ENCODE peak calls at places on chromosomes 1 and 21, in nine cellular contexts. M is Peyer's patch, U is A549, E is fibroblast of lung, P is WERI-Rb-1, H is GM23338, F is endothelial cell of umbilical vein, X is cardiac fibroblast, S is astrocyte of the spinal cord. Y is an unnamed sample.

GRCh38 chr21:42106425-42106824 is 35.3 kb downstream of the UMODL1 start:
- DNase-seq in U (no peak), P (no peak), X (no peak), F (no peak), H (no peak), S (no peak), M (no peak), E (no peak), Y (no peak)

GRCh38 chr1:213985181-213986019 is 2.4 kb upstream of the PROX1 start:
- DNase-seq in H (peak; percentile 65), M (no peak), X (no peak), F (no peak), S (no peak), P (peak; percentile 32), E (no peak), U (no peak), Y (no peak)

GRCh38 chr1:199041173-199041914 is 402.5 kb downstream of the PTPRC start:
- DNase-seq in U (no peak), P (no peak), M (no peak), E (peak; percentile 66), F (no peak), H (no peak), X (peak; percentile 24), S (peak; percentile 34), Y (peak; percentile 82)

GRCh38 chr1:212261361-212261929 is 23.8 kb upstream of the PPP2R5A start:
- DNase-seq in X (no peak), F (no peak), E (no peak), S (no peak), M (no peak), P (no peak), U (no peak), H (peak; percentile 28), Y (no peak)

GRCh38 chr1:200034821-200035396 is 7.4 kb downstream of the NR5A2 start:
- DNase-seq in H (peak; percentile 73), U (no peak), M (peak; percentile 64), S (no peak), P (no peak), X (peak; percentile 26), E (peak; percentile 28), F (peak; percentile 38), Y (no peak)

GRCh38 chr1:1183833-1184775 is 10.4 kb downstream of the TTLL10 start:
- DNase-seq in E (no peak), U (no peak), H (peak; percentile 0), X (no peak), M (no peak), S (no peak), F (no peak), P (no peak), Y (no peak)

GRCh38 chr1:85372683-85373446 is 92.1 kb downstream of the DDAH1 start:
- DNase-seq in P (no peak), E (peak; percentile 53), U (no peak), X (peak; percentile 54), M (no peak), F (peak; percentile 51), S (peak; percentile 42), H (no peak), Y (no peak)

GRCh38 chr1:182811975-182812727 is 22.6 kb downstream of the NPL start:
- DNase-seq in E (no peak), U (no peak), P (no peak), S (no peak), F (no peak), M (no peak), X (no peak), H (peak; percentile 24), Y (no peak)

GRCh38 chr21:40850071-40850470 is 3.1 kb upstream of the DSCAM start:
- DNase-seq in M (no peak), H (no peak), F (no peak), P (no peak), U (no peak), E (no peak), X (no peak), S (no peak), Y (no peak)

GRCh38 chr1:212967767-212968166 is 17.4 kb downstream of the VASH2 start:
- DNase-seq in F (no peak), U (peak; percentile 75), H (peak; percentile 91), E (peak; percentile 60), S (peak; percentile 33), M (no peak), P (peak; percentile 69), X (peak; percentile 29), Y (no peak)

GRCh38 chr1:7208647-7209180 is 423.5 kb downstream of the CAMTA1 start:
- DNase-seq in F (no peak), S (no peak), H (no peak), X (no peak), E (no peak), P (no peak), U (no peak), M (no peak), Y (no peak)

GRCh38 chr1:7207875-7208646 is 422.8 kb downstream of the CAMTA1 start:
- DNase-seq in P (peak; percentile 86), S (peak; percentile 64), M (no peak), U (peak; percentile 13), X (peak; percentile 60), F (peak; percentile 59), E (peak; percentile 69), H (peak; percentile 90), Y (peak; percentile 15)

DNA sequence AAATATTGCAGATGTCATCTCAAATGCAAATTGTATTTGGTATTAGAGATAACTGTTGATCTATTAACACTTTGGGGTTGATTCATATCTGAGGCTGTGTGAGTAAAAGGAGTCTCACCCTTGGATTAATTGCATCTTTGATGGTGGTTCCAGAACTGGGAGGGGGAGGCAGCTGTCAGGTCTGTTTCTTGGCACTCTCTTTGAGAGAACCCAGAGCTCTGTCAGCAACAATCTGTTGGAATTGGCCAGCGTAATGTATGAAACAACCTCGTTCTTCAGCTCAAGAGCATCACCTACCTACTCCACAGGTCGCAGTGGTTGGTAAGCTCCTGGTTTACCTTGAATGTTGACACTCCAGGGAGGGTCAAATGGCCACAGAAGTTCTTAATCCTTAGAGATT is 424.1 kb downstream of the CAMTA1 start:
- DNase-seq in P (no peak), X (no peak), F (no peak), H (no peak), U (no peak), M (no peak), S (no peak), E (no peak), Y (no peak)
- H3K4me3 ChIP-seq in P (no peak overlapping the region), X (no peak overlapping the region), F (no peak overlapping the region), H (no peak overlapping the region), U (no peak overlapping the region), M (no peak overlapping the region), S (no peak overlapping the region), E (no peak overlapping the region), Y (no peak overlapping the region)

DNA sequence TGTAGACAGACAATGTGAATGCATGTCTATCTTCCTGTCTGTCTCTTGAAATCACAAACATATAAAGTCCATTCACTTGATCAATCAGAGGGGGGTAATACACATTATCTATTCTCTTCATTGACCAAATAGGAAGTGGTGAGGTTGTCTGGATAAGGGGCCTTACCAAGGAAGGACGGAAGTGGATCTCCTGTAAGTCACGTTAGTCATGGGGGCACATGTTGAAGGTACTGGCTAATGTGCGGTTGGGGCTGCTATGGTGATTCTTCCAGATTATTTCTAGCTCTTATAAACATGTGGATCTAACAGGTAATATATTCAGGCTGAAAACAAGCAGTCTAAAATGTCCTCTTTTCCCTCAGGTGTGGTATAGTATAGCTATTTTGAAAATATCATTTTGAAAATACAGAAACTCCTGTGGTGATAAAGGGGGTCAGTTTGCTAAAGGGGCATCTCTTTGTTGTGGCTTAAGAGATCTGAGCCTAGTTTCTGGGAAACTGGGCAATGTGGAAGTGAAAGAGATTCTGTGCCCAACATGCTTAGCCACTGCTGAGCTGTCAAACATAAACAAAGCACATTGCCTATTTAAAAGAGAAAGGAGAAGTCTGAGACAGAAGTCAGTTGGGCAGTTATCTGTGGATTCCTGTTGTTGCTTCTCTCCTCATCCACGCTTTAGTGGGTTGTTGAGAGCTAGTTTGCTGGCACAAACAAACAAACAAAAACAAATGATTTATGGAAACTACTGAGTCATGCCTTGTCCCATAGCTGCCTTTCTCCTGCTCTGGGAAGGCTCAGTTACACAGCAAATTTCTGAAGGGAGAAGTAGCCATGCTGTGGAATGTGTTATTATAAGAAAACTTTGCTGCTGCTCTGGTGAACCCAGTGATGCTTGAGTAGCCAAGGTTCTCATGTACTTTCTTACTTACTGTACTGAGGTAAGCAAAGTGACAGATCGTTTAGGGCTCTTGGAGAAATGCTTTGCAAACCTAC is 166.9 kb downstream of the HLX start:
- DNase-seq in E (peak; percentile 39), X (peak; percentile 32), F (peak; percentile 21), U (no peak), M (no peak), H (no peak), P (no peak), S (peak; percentile 43), Y (peak; percentile 68)
- H3K4me3 ChIP-seq in E (no peak overlapping the region), X (no peak overlapping the region), F (no peak overlapping the region), U (no peak overlapping the region), M (no peak overlapping the region), H (no peak overlapping the region), P (no peak overlapping the region), S (no peak overlapping the region), Y (no peak overlapping the region)

DNA sequence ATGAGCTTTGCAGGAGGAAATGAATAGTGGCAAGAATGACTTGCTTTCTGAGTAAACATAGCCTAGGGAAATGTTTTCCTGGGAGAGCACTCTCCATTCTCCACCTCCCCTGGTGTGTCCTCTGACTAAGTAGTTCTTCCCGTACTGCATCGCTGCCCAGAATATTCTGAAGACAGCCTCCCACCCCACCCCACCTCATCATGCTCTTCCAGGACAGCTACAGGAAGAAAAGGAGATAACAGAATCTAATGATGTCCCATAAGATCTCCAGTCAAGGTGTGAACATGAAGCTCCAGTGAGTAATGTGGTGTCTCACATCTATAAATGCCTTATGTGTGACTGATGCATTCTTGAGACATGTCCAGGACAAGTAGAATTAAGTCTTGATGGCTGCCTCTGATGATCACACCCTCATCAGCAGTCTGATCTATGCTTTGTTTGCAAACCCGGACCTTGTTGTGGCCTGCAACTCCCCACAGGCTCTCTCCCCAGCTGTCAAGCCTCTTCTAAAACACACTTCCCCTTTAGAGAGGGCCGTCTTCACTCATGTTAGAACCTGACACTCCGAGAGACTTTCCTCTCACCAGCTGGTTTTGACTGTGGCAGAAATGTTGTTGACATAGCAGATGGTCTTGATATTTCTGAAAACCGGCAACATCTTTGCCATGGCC is 183.0 kb downstream of the CYYR1 start:
- DNase-seq in P (no peak), U (peak; percentile 10), S (peak; percentile 56), X (peak; percentile 26), M (no peak), H (no peak), E (peak; percentile 77), F (peak; percentile 38), Y (no peak)
- H3K4me3 ChIP-seq in P (no peak overlapping the region), U (no peak overlapping the region), S (no peak overlapping the region), X (no peak overlapping the region), M (no peak overlapping the region), H (no peak overlapping the region), E (no peak overlapping the region), F (no peak overlapping the region), Y (no peak overlapping the region)

DNA sequence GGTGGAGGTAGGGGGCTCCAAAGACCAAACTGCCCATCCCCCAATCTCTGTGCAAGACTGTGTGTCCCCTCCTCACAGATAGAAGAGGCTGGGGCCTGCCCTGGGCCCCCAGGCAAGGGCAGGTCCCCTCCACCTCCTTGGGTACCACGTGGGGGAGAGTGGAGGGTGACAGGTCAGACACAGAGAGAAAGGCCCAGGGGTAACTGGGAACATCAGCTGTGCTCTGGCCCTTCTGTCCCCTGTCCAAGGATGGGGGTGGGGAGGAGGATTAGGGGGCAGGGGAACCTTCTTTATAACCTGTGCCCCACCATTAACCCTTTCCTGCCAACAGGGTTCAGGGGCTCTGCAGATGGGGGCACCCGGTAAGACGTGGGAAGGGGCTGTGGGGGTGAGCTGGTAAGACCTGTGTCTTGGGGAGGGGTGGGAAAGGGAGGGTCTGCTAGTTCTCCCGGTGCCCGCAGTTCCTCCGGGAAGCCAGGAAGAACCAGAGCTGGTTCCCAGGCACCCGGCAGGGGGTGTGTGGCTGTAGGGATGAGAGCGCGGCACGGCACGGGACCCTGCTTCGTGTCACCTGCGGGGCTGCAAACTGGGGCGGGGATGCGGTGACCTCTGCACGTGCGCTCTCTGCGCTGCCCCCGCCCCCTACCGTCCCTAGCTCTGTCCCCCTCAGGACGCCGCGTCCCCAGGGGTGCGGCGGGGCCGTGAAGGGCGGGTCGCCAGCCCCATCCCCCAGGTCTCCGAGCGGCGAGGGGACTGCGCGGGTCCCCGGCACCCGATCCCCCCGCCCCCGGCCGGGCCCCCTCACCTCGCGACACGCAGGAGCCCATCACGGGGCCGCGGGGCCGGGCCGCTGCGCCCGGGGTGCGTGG is 601 bp downstream of the FAM131C start:
- DNase-seq in H (peak; percentile 66), U (peak; percentile 39), S (no peak), E (no peak), P (no peak), M (no peak), F (no peak), X (no peak), Y (no peak)
- H3K4me3 ChIP-seq in H (peak overlapping the region; percentile 59), U (peak overlapping the region; percentile 90), S (peak overlapping the region; percentile 12), E (no peak overlapping the region), P (peak overlapping the region; percentile 44), M (peak overlapping the region; percentile 20), F (peak overlapping the region; percentile 37), X (peak overlapping the region; percentile 28), Y (no peak overlapping the region)